ENCODE peak calls at places on chromosomes 4 and X, in ten cellular contexts. One of them, this sample, is unnamed.

GRCh38 chrX:49108641-49109040 is 14.9 kb downstream of the GPKOW start:
- DNase-seq in cardiac muscle cell: no peak
- DNase-seq in transverse colon: no peak
- DNase-seq in sigmoid colon: no peak
- DNase-seq in tibial artery: no peak
- DNase-seq in heart left ventricle: no peak
- DNase-seq in right cardiac atrium: no peak
- DNase-seq in IMR-90: no peak
- DNase-seq in hepatocyte: no peak
- DNase-seq in neural progenitor cell: no peak
- DNase-seq in this sample: no peak

GRCh38 chrX:15241258-15241657 is 28.6 kb downstream of the ASB9 start:
- DNase-seq in cardiac muscle cell: no peak
- DNase-seq in transverse colon: no peak
- DNase-seq in sigmoid colon: no peak
- DNase-seq in tibial artery: no peak
- DNase-seq in heart left ventricle: no peak
- DNase-seq in right cardiac atrium: no peak
- DNase-seq in IMR-90: no peak
- DNase-seq in hepatocyte: no peak
- DNase-seq in neural progenitor cell: no peak
- DNase-seq in this sample: no peak

GRCh38 chr4:1207157-1207470 is 34.7 kb upstream of the SPON2 start:
- DNase-seq in cardiac muscle cell: no peak
- DNase-seq in transverse colon: no peak
- DNase-seq in sigmoid colon: peak; percentile 66
- DNase-seq in tibial artery: peak; percentile 22
- DNase-seq in heart left ventricle: peak; percentile 26
- DNase-seq in right cardiac atrium: peak; percentile 51
- DNase-seq in IMR-90: no peak
- DNase-seq in hepatocyte: no peak
- DNase-seq in neural progenitor cell: no peak
- DNase-seq in this sample: no peak

GRCh38 chr4:127875791-127876190 is 4.9 kb upstream of the PLK4 start:
- DNase-seq in cardiac muscle cell: no peak
- DNase-seq in transverse colon: no peak
- DNase-seq in sigmoid colon: no peak
- DNase-seq in tibial artery: no peak
- DNase-seq in heart left ventricle: no peak
- DNase-seq in right cardiac atrium: no peak
- DNase-seq in IMR-90: no peak
- DNase-seq in hepatocyte: no peak
- DNase-seq in neural progenitor cell: no peak
- DNase-seq in this sample: no peak

GRCh38 chrX:67604979-67605703 is 61.3 kb downstream of the AR start:
- DNase-seq in cardiac muscle cell: no peak
- DNase-seq in transverse colon: no peak
- DNase-seq in sigmoid colon: no peak
- DNase-seq in tibial artery: no peak
- DNase-seq in heart left ventricle: no peak
- DNase-seq in right cardiac atrium: no peak
- DNase-seq in IMR-90: peak; percentile 68
- DNase-seq in hepatocyte: peak; percentile 25
- DNase-seq in neural progenitor cell: no peak
- DNase-seq in this sample: peak; percentile 90

GRCh38 chr4:10924274-10924673 is 239.7 kb upstream of the CLNK start:
- DNase-seq in cardiac muscle cell: no peak
- DNase-seq in transverse colon: no peak
- DNase-seq in sigmoid colon: no peak
- DNase-seq in tibial artery: no peak
- DNase-seq in heart left ventricle: no peak
- DNase-seq in right cardiac atrium: no peak
- DNase-seq in IMR-90: no peak
- DNase-seq in hepatocyte: no peak
- DNase-seq in neural progenitor cell: peak; percentile 19
- DNase-seq in this sample: no peak

GRCh38 chrX:150197388-150197787 is 165.7 kb upstream of the MAMLD1 start:
- DNase-seq in cardiac muscle cell: no peak
- DNase-seq in transverse colon: no peak
- DNase-seq in sigmoid colon: no peak
- DNase-seq in tibial artery: no peak
- DNase-seq in heart left ventricle: no peak
- DNase-seq in right cardiac atrium: no peak
- DNase-seq in IMR-90: no peak
- DNase-seq in hepatocyte: no peak
- DNase-seq in neural progenitor cell: no peak
- DNase-seq in this sample: no peak

GRCh38 chr4:173917255-173917960 is 366.1 kb downstream of the FBXO8 start:
- DNase-seq in cardiac muscle cell: no peak
- DNase-seq in transverse colon: no peak
- DNase-seq in sigmoid colon: no peak
- DNase-seq in tibial artery: no peak
- DNase-seq in heart left ventricle: no peak
- DNase-seq in right cardiac atrium: no peak
- DNase-seq in IMR-90: peak; percentile 79
- DNase-seq in hepatocyte: no peak
- DNase-seq in neural progenitor cell: no peak
- DNase-seq in this sample: no peak

GRCh38 chrX:107678957-107679740 is 50.8 kb downstream of the PRPS1 start:
- DNase-seq in cardiac muscle cell: no peak
- DNase-seq in transverse colon: peak; percentile 79
- DNase-seq in sigmoid colon: peak; percentile 93
- DNase-seq in tibial artery: peak; percentile 92
- DNase-seq in heart left ventricle: peak; percentile 88
- DNase-seq in right cardiac atrium: peak; percentile 94
- DNase-seq in IMR-90: peak; percentile 71
- DNase-seq in hepatocyte: peak; percentile 54
- DNase-seq in neural progenitor cell: no peak
- DNase-seq in this sample: peak; percentile 41

GRCh38 chrX:136608295-136608933 is 39.5 kb upstream of the CD40LG start:
- DNase-seq in cardiac muscle cell: peak; percentile 4
- DNase-seq in transverse colon: peak; percentile 64
- DNase-seq in sigmoid colon: peak; percentile 64
- DNase-seq in tibial artery: peak; percentile 24
- DNase-seq in heart left ventricle: peak; percentile 33
- DNase-seq in right cardiac atrium: peak; percentile 69
- DNase-seq in IMR-90: no peak
- DNase-seq in hepatocyte: no peak
- DNase-seq in neural progenitor cell: peak; percentile 42
- DNase-seq in this sample: peak; percentile 1

DNA sequence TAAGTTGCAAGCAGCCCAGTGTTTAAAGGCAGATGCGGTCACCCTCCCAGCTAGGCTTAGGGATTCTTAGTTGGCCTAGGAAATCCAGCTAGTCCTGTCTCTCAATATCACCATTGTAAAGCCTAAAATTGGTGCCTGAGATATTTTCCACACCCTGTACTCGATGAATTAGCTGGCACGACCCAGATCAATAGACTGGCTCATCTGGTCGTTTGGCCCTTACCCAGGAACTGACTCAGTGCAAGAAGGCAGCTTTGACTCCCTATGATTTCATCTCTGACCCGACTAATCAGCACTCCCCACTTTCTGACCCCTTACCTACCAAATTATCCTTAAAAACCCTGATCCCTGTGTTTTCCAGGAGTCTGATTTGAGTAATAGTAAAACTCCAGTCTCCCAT is 384.9 kb upstream of the SLC7A11 start:
- DNase-seq in cardiac muscle cell: no peak
- DNase-seq in transverse colon: no peak
- DNase-seq in sigmoid colon: no peak
- DNase-seq in tibial artery: no peak
- DNase-seq in heart left ventricle: no peak
- DNase-seq in right cardiac atrium: no peak
- DNase-seq in IMR-90: peak; percentile 20
- DNase-seq in hepatocyte: no peak
- DNase-seq in neural progenitor cell: no peak
- DNase-seq in this sample: no peak
- H3K27me3 ChIP-seq in cardiac muscle cell: no peaks in the 10 kb centered on the region
- H3K27me3 ChIP-seq in transverse colon: no peaks in the 10 kb centered on the region
- H3K27me3 ChIP-seq in sigmoid colon: no peaks in the 10 kb centered on the region
- H3K27me3 ChIP-seq in tibial artery: no peaks in the 10 kb centered on the region
- H3K27me3 ChIP-seq in heart left ventricle: no peaks in the 10 kb centered on the region
- H3K27me3 ChIP-seq in right cardiac atrium: no peaks in the 10 kb centered on the region
- H3K27me3 ChIP-seq in IMR-90: no peaks in the 10 kb centered on the region
- H3K27me3 ChIP-seq in hepatocyte: no peaks in the 10 kb centered on the region
- H3K27me3 ChIP-seq in neural progenitor cell: no peaks in the 10 kb centered on the region
- H3K27me3 ChIP-seq in this sample: no peaks in the 10 kb centered on the region

GRCh38 chr4:37644962-37645361 is 41.2 kb downstream of the RELL1 start:
- DNase-seq in cardiac muscle cell: no peak
- DNase-seq in transverse colon: no peak
- DNase-seq in sigmoid colon: no peak
- DNase-seq in tibial artery: no peak
- DNase-seq in heart left ventricle: no peak
- DNase-seq in right cardiac atrium: peak; percentile 53
- DNase-seq in IMR-90: peak; percentile 91
- DNase-seq in hepatocyte: no peak
- DNase-seq in neural progenitor cell: no peak
- DNase-seq in this sample: no peak

GRCh38 chr4:37645736-37646135 is 40.4 kb downstream of the RELL1 start:
- DNase-seq in cardiac muscle cell: no peak
- DNase-seq in transverse colon: no peak
- DNase-seq in sigmoid colon: no peak
- DNase-seq in tibial artery: no peak
- DNase-seq in heart left ventricle: no peak
- DNase-seq in right cardiac atrium: no peak
- DNase-seq in IMR-90: no peak
- DNase-seq in hepatocyte: no peak
- DNase-seq in neural progenitor cell: no peak
- DNase-seq in this sample: no peak

GRCh38 chr4:37641352-37641751 is 44.8 kb downstream of the RELL1 start:
- DNase-seq in cardiac muscle cell: no peak
- DNase-seq in transverse colon: no peak
- DNase-seq in sigmoid colon: no peak
- DNase-seq in tibial artery: no peak
- DNase-seq in heart left ventricle: no peak
- DNase-seq in right cardiac atrium: no peak
- DNase-seq in IMR-90: no peak
- DNase-seq in hepatocyte: no peak
- DNase-seq in neural progenitor cell: no peak
- DNase-seq in this sample: no peak

GRCh38 chr4:37639551-37640293 is 46.5 kb downstream of the RELL1 start:
- DNase-seq in cardiac muscle cell: no peak
- DNase-seq in transverse colon: no peak
- DNase-seq in sigmoid colon: no peak
- DNase-seq in tibial artery: no peak
- DNase-seq in heart left ventricle: no peak
- DNase-seq in right cardiac atrium: no peak
- DNase-seq in IMR-90: no peak
- DNase-seq in hepatocyte: no peak
- DNase-seq in neural progenitor cell: no peak
- DNase-seq in this sample: no peak

GRCh38 chr4:37641886-37642849 is 44.0 kb downstream of the RELL1 start:
- DNase-seq in cardiac muscle cell: peak; percentile 19
- DNase-seq in transverse colon: no peak
- DNase-seq in sigmoid colon: no peak
- DNase-seq in tibial artery: no peak
- DNase-seq in heart left ventricle: no peak
- DNase-seq in right cardiac atrium: no peak
- DNase-seq in IMR-90: no peak
- DNase-seq in hepatocyte: no peak
- DNase-seq in neural progenitor cell: no peak
- DNase-seq in this sample: no peak
- H3K27ac ChIP-seq in cardiac muscle cell: no peak overlapping the region
- H3K27ac ChIP-seq in transverse colon: no peak overlapping the region
- H3K27ac ChIP-seq in sigmoid colon: no peak overlapping the region
- H3K27ac ChIP-seq in tibial artery: no peak overlapping the region
- H3K27ac ChIP-seq in heart left ventricle: no peak overlapping the region
- H3K27ac ChIP-seq in right cardiac atrium: no peak overlapping the region
- H3K27ac ChIP-seq in IMR-90: no peak overlapping the region
- H3K27ac ChIP-seq in hepatocyte: no peak overlapping the region
- H3K27ac ChIP-seq in neural progenitor cell: no peak overlapping the region
- H3K27ac ChIP-seq in this sample: no peak overlapping the region

GRCh38 chr4:138650917-138651564 is 364.5 kb upstream of the NOCT start:
- DNase-seq in cardiac muscle cell: no peak
- DNase-seq in transverse colon: no peak
- DNase-seq in sigmoid colon: no peak
- DNase-seq in tibial artery: no peak
- DNase-seq in heart left ventricle: no peak
- DNase-seq in right cardiac atrium: no peak
- DNase-seq in IMR-90: peak; percentile 89
- DNase-seq in hepatocyte: peak; percentile 15
- DNase-seq in neural progenitor cell: no peak
- DNase-seq in this sample: no peak
- H3K9me3 ChIP-seq in cardiac muscle cell: no peaks in the 10 kb centered on the region
- H3K9me3 ChIP-seq in transverse colon: no peaks in the 10 kb centered on the region
- H3K9me3 ChIP-seq in sigmoid colon: no peaks in the 10 kb centered on the region
- H3K9me3 ChIP-seq in tibial artery: no peaks in the 10 kb centered on the region
- H3K9me3 ChIP-seq in heart left ventricle: no peaks in the 10 kb centered on the region
- H3K9me3 ChIP-seq in right cardiac atrium: no peaks in the 10 kb centered on the region
- H3K9me3 ChIP-seq in IMR-90: no peaks in the 10 kb centered on the region
- H3K9me3 ChIP-seq in hepatocyte: no peaks in the 10 kb centered on the region
- H3K9me3 ChIP-seq in neural progenitor cell: no peaks in the 10 kb centered on the region
- H3K9me3 ChIP-seq in this sample: no peaks in the 10 kb centered on the region

GRCh38 chr4:6329478-6330383 is 60.1 kb downstream of the WFS1 start:
- DNase-seq in cardiac muscle cell: no peak
- DNase-seq in transverse colon: no peak
- DNase-seq in sigmoid colon: no peak
- DNase-seq in tibial artery: no peak
- DNase-seq in heart left ventricle: no peak
- DNase-seq in right cardiac atrium: no peak
- DNase-seq in IMR-90: no peak
- DNase-seq in hepatocyte: no peak
- DNase-seq in neural progenitor cell: no peak
- DNase-seq in this sample: no peak

GRCh38 chr4:6332042-6332668 is 62.5 kb downstream of the WFS1 start:
- DNase-seq in cardiac muscle cell: peak; percentile 53
- DNase-seq in transverse colon: peak; percentile 25
- DNase-seq in sigmoid colon: no peak
- DNase-seq in tibial artery: no peak
- DNase-seq in heart left ventricle: no peak
- DNase-seq in right cardiac atrium: no peak
- DNase-seq in IMR-90: peak; percentile 15
- DNase-seq in hepatocyte: no peak
- DNase-seq in neural progenitor cell: peak; percentile 67
- DNase-seq in this sample: peak; percentile 48

GRCh38 chr4:6331018-6331417 is 61.4 kb downstream of the WFS1 start:
- DNase-seq in cardiac muscle cell: no peak
- DNase-seq in transverse colon: peak; percentile 23
- DNase-seq in sigmoid colon: no peak
- DNase-seq in tibial artery: no peak
- DNase-seq in heart left ventricle: no peak
- DNase-seq in right cardiac atrium: no peak
- DNase-seq in IMR-90: peak; percentile 20
- DNase-seq in hepatocyte: peak; percentile 28
- DNase-seq in neural progenitor cell: no peak
- DNase-seq in this sample: peak; percentile 4

GRCh38 chr4:6331468-6331867 is 61.8 kb downstream of the WFS1 start:
- DNase-seq in cardiac muscle cell: no peak
- DNase-seq in transverse colon: no peak
- DNase-seq in sigmoid colon: no peak
- DNase-seq in tibial artery: no peak
- DNase-seq in heart left ventricle: no peak
- DNase-seq in right cardiac atrium: no peak
- DNase-seq in IMR-90: no peak
- DNase-seq in hepatocyte: no peak
- DNase-seq in neural progenitor cell: no peak
- DNase-seq in this sample: no peak

DNA sequence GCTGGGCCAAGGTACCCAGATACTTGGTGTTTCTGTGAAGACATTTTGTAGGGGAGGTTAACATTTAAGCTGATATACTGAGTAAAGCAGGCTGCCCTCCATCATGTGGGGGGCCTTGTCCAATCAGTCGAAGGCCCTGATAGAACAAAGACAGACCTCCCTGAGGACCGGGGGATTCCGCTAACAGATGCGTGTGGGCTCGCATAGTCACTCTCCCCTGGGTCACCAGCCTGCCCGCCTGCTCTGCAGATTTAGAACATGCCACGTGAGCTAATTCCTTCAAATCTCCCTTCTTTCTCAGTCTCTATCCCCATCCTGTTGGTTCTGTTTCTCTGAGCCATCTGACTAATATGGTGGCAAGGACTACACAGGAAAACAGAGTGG is 60.7 kb downstream of the WFS1 start:
- DNase-seq in cardiac muscle cell: no peak
- DNase-seq in transverse colon: no peak
- DNase-seq in sigmoid colon: no peak
- DNase-seq in tibial artery: no peak
- DNase-seq in heart left ventricle: no peak
- DNase-seq in right cardiac atrium: no peak
- DNase-seq in IMR-90: no peak
- DNase-seq in hepatocyte: no peak
- DNase-seq in neural progenitor cell: no peak
- DNase-seq in this sample: no peak
- H3K27me3 ChIP-seq in cardiac muscle cell: peaks cover 2% of the 10 kb centered on the region
- H3K27me3 ChIP-seq in transverse colon: peaks cover 6% of the 10 kb centered on the region
- H3K27me3 ChIP-seq in sigmoid colon: no peaks in the 10 kb centered on the region
- H3K27me3 ChIP-seq in tibial artery: peaks cover 73% of the 10 kb centered on the region
- H3K27me3 ChIP-seq in heart left ventricle: no peaks in the 10 kb centered on the region
- H3K27me3 ChIP-seq in right cardiac atrium: no peaks in the 10 kb centered on the region
- H3K27me3 ChIP-seq in IMR-90: peaks cover 19% of the 10 kb centered on the region
- H3K27me3 ChIP-seq in hepatocyte: no peaks in the 10 kb centered on the region
- H3K27me3 ChIP-seq in neural progenitor cell: no peaks in the 10 kb centered on the region
- H3K27me3 ChIP-seq in this sample: no peaks in the 10 kb centered on the region

This sample was measured in SJSA1.